ENCODE peak calls at places on chromosomes 16 and 17, in five cellular contexts. T is ureter, O is iris pigment epithelial cell, L is PC-9, F is foreskin keratinocyte. W is an unnamed sample.

GRCh38 chr16:29806641-29807425 is 504 bp downstream of the MAZ start:
- DNase-seq in T (peak; percentile 69), O (no peak), L (peak; percentile 49), F (no peak), W (no peak)

GRCh38 chr17:80774146-80774545 is 217.5 kb upstream of the CHMP6 start:
- DNase-seq in T (no peak), O (no peak), L (no peak), F (no peak), W (no peak)

GRCh38 chr17:43952351-43952723 is 1.4 kb downstream of the PYY start:
- DNase-seq in T (no peak), O (no peak), L (no peak), F (no peak), W (no peak)

GRCh38 chr16:29757950-29758466 is 12.2 kb upstream of the C16orf54 start:
- DNase-seq in T (no peak), O (peak; percentile 69), L (no peak), F (peak; percentile 31), W (no peak)

GRCh38 chr17:39080416-39081179 is 70.8 kb downstream of the PLXDC1 start:
- DNase-seq in T (no peak), O (peak; percentile 45), L (no peak), F (no peak), W (no peak)

GRCh38 chr16:50862818-50863672 is 121.2 kb downstream of the CYLD start:
- DNase-seq in T (no peak), O (no peak), L (no peak), F (no peak), W (no peak)

GRCh38 chr16:11201498-11202259 is 54.3 kb downstream of the SOCS1 start:
- DNase-seq in T (no peak), O (peak; percentile 57), L (peak; percentile 94), F (peak; percentile 98), W (no peak)

GRCh38 chr16:23298290-23298689 is 3.8 kb upstream of the SCNN1B start:
- DNase-seq in T (no peak), O (no peak), L (no peak), F (no peak), W (no peak)

GRCh38 chr17:56832446-56832845 is 1.3 kb downstream of the C17orf67 start:
- DNase-seq in T (no peak), O (no peak), L (no peak), F (peak; percentile 4), W (no peak)

GRCh38 chr16:50593410-50594139 is 45.4 kb downstream of the NKD1 start:
- DNase-seq in T (no peak), O (no peak), L (no peak), F (no peak), W (no peak)

GRCh38 chr16:71514476-71514875 is 11.8 kb upstream of the CHST4 start:
- DNase-seq in T (no peak), O (no peak), L (no peak), F (no peak), W (no peak)

GRCh38 chr17:58081641-58082340 is 1.4 kb upstream of the DYNLL2 start:
- DNase-seq in T (no peak), O (no peak), L (no peak), F (no peak), W (no peak)

W was measured in GM18507.